ENCODE peak calls at places on chromosomes 11 and 22, in five cellular contexts. M is GM23338, B is AG10803, J is fibroblast of the aortic adventitia, E is fibroblast of lung. L is an unnamed sample.

GRCh38 chr11:73034330-73034729 is 107.8 kb downstream of the FCHSD2 start:
- DNase-seq in M (no peak), B (no peak), J (no peak), E (no peak), L (no peak)

GRCh38 chr11:66891849-66892660 is 35.2 kb downstream of the LRFN4 start:
- DNase-seq in M (peak), B (peak), J (peak), E (peak), L (peak)

GRCh38 chr11:117097567-117098268 is 510 bp downstream of the SIK3 start:
- DNase-seq in M (peak), B (peak), J (no peak), E (no peak), L (peak)

GRCh38 chr11:60952742-60953170 is 780 bp upstream of the SLC15A3 start:
- DNase-seq in M (no peak), B (no peak), J (no peak), E (no peak), L (no peak)

GRCh38 chr11:13923182-13923581 is 39.3 kb upstream of the SPON1 start:
- DNase-seq in M (no peak), B (no peak), J (no peak), E (no peak), L (no peak)

GRCh38 chr11:78390809-78391208 is 26.8 kb downstream of the GAB2 start:
- DNase-seq in M (no peak), B (no peak), J (no peak), E (no peak), L (no peak)

GRCh38 chr11:9626778-9627394 is 37.0 kb upstream of the SWAP70 start:
- DNase-seq in M (peak), B (no peak), J (no peak), E (no peak), L (peak)

GRCh38 chr11:1935156-1936071 is 11.7 kb upstream of the MRPL23 start:
- DNase-seq in M (no peak), B (no peak), J (no peak), E (no peak), L (no peak)

GRCh38 chr11:22192642-22193347 is at the start of gene ANO5:
- DNase-seq in M (peak), B (no peak), J (no peak), E (no peak), L (no peak)

GRCh38 chr11:72685560-72686480 is 11.6 kb upstream of the PDE2A start:
- DNase-seq in M (no peak), B (peak), J (peak), E (peak), L (peak)

GRCh38 chr22:19631899-19632670 is 82.2 kb upstream of the SEPTIN5 start:
- DNase-seq in M (peak), B (peak), J (peak), E (peak), L (peak)

GRCh38 chr22:24521791-24522245 is 26.7 kb downstream of the UPB1 start:
- DNase-seq in M (peak), B (peak), J (peak), E (peak), L (peak)

GRCh38 chr11:10500757-10501684 is 40.0 kb downstream of the RNF141 start:
- DNase-seq in M (no peak), B (no peak), J (no peak), E (no peak), L (no peak)

GRCh38 chr11:43399983-43400630 is 41.4 kb downstream of the TTC17 start:
- DNase-seq in M (no peak), B (no peak), J (no peak), E (no peak), L (peak)

GRCh38 chr11:46499821-46500220 is 94.0 kb downstream of the AMBRA1 start:
- DNase-seq in M (no peak), B (no peak), J (no peak), E (no peak), L (no peak)

GRCh38 chr11:108221401-108221800 is 1.0 kb downstream of the NPAT start:
- DNase-seq in M (peak), B (peak), J (peak), E (peak), L (peak)

GRCh38 chr11:10651579-10652361 is 41.8 kb downstream of the IRAG1 start:
- DNase-seq in M (no peak), B (no peak), J (no peak), E (no peak), L (peak)

GRCh38 chr11:2737226-2737590 is 37.4 kb upstream of the KCNQ1OT1 start:
- DNase-seq in M (no peak), B (no peak), J (no peak), E (no peak), L (no peak)

GRCh38 chr11:3132271-3132781 is 32.8 kb downstream of the OSBPL5 start:
- DNase-seq in M (no peak), B (no peak), J (no peak), E (no peak), L (no peak)

GRCh38 chr11:102473543-102473942 is 21.0 kb upstream of the TMEM123 start:
- DNase-seq in M (no peak), B (no peak), J (no peak), E (no peak), L (no peak)

GRCh38 chr22:48505891-48506290 is 1321.8 kb downstream of the BRD1 start:
- DNase-seq in M (no peak), B (no peak), J (no peak), E (no peak), L (no peak)

GRCh38 chr22:44424131-44424711 is 73.8 kb downstream of the RTL6 start:
- DNase-seq in M (no peak), B (no peak), J (no peak), E (no peak), L (no peak)

GRCh38 chr22:37419916-37420655 is 7.2 kb downstream of the ELFN2 start:
- DNase-seq in M (peak), B (no peak), J (no peak), E (no peak), L (no peak)

DNA sequence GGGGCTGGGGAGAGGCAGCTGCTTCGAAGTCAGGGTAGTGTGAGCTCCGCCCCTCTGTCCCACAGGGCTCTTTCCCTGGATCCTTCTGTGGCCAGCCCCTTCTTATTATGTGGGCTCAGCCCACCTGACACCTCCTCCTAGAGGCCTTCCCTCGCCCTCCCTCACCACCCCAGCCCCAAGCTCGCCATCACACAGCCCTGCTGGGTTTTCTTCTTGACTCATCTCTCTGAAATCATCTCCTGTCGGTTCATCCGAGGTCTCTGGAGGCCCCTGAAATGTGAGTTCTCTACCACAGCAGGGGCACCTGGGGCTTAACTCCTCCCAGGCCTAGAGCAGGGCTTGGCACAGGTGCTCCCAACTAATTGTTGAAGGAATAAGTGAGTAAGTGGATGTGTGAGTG is 65.2 kb downstream of the CACNA1I start:
- DNase-seq in M (no peak), B (no peak), J (no peak), E (no peak), L (peak)
- H3K4me3 ChIP-seq in M (no peak), B (no peak), J (no peak), E (no peak), L (no peak)

GRCh38 chr11:31797227-31798056 is 13.7 kb downstream of the PAX6 start:
- DNase-seq in M (no peak), B (no peak), J (no peak), E (no peak), L (no peak)

GRCh38 chr11:31799794-31800397 is 11.2 kb downstream of the PAX6 start:
- DNase-seq in M (peak), B (no peak), J (no peak), E (no peak), L (no peak)

GRCh38 chr11:31796523-31797226 is 14.4 kb downstream of the PAX6 start:
- DNase-seq in M (peak), B (no peak), J (no peak), E (no peak), L (no peak)

GRCh38 chr11:31799036-31799793 is 11.9 kb downstream of the PAX6 start:
- DNase-seq in M (peak), B (no peak), J (no peak), E (no peak), L (no peak)

DNA sequence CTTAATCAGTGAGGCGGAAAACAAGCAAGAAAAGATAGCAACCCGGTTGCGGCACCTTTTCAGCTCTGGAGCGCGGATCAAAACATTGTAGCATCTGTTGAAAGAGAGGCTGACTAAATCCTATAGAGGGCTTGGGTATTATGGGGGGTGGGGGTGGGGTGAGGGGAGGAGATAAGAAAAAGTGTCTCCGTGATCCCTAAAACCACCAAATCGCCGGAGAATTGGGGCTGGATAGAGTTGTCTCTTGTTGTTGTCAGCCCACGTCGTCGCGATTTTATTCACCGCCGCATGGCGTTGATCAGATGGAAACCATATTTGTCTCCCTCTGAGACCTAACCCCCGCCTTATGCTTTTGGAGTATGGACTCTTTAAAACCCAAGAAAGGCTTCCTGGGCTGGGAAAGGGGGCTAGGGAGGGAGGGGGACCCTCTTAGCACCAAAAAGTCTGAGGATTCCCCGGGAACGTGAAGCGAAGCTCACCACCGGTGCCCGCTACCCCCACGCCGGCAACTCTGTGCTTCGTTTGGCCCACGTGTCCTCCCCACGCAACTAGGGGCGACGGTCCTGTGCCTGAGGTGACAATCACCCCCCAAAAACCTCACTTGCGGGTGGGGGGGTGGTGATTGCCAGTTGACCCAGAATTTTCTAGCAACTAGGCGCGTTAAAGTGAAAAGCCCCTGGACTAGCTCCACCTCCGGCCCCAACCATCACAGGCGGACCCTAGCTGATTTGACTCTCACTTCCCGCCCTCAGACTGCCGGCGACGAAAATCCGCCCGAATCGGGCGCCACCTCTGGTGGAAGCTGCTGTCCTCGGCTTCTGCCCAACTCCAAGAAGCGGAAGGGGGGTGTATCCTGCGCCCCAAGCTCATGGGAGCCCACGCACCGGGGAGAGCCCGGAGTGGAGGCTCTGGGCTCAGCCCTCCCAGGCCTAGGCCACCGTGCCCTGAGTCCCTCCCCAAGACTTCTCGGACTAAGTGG is 12.8 kb downstream of the PAX6 start:
- DNase-seq in M (peak), B (no peak), J (no peak), E (no peak), L (no peak)
- TF ChIP-seq CTCF in M (peak), B (peak), J (peak), E (peak), L (peak)

GRCh38 chr11:65491163-65491465 is 7.7 kb upstream of the MALAT1 start:
- DNase-seq in M (no peak), B (peak), J (no peak), E (no peak), L (no peak)
- H3K4me3 ChIP-seq in M (no peak), B (peak), J (no peak), E (no peak), L (no peak)

DNA sequence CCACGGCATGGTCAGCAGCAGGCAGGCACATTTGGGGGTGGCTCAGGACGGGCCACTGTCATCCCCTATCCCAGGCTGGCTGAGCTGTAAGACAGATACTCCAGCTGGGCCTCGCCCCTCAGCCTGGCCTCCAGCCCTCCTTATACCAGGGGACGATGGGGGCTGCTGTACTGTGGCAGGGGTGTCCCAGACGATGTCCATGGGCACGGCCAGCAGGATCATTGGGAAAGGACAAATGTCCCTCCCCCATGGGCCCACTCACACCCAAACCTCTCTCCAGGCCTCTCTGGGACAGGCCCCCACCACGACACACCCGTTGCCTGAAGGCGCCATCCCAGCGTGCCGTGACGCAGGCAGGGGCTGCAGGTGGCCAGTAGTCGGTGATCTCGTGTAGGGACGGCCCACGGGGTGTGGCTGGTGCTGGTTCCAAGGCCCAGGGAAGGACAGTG is 1.5 kb upstream of the IL17REL start:
- DNase-seq in M (no peak), B (no peak), J (no peak), E (no peak), L (no peak)
- TF ChIP-seq CTCF in M (no peak), B (no peak), J (no peak), E (no peak), L (no peak)

L was measured in choroid plexus epithelial cell.